ENCODE peak calls at places on chromosomes 2 and 18, in seven cellular contexts. One of them, this sample, is unnamed.

GRCh38 chr2:168530980-168531379 is 74.9 kb downstream of the CERS6 start:
- DNase-seq in Caki2: no peak
- DNase-seq in body of pancreas: no peak
- DNase-seq in neural progenitor cell: no peak
- DNase-seq in IMR-90: peak
- DNase-seq in stimulated activated CD4-positive, alpha-beta T cell treated with anti-CD3 and anti-CD28 coated beads, Interleukin-1b, Interleukin-23, amount 100 ng/mL, for 24 hours: no peak
- DNase-seq in T-helper 2 cell: no peak
- DNase-seq in this sample: no peak

GRCh38 chr2:232286011-232286868 is 92.3 kb upstream of the ALPP start:
- DNase-seq in Caki2: no peak
- DNase-seq in body of pancreas: no peak
- DNase-seq in neural progenitor cell: no peak
- DNase-seq in IMR-90: no peak
- DNase-seq in stimulated activated CD4-positive, alpha-beta T cell treated with anti-CD3 and anti-CD28 coated beads, Interleukin-1b, Interleukin-23, amount 100 ng/mL, for 24 hours: no peak
- DNase-seq in T-helper 2 cell: no peak
- DNase-seq in this sample: no peak

GRCh38 chr2:6352906-6353515 is 512.7 kb downstream of the CMPK2 start:
- DNase-seq in Caki2: peak
- DNase-seq in body of pancreas: peak
- DNase-seq in neural progenitor cell: peak
- DNase-seq in IMR-90: peak
- DNase-seq in stimulated activated CD4-positive, alpha-beta T cell treated with anti-CD3 and anti-CD28 coated beads, Interleukin-1b, Interleukin-23, amount 100 ng/mL, for 24 hours: no peak
- DNase-seq in T-helper 2 cell: no peak
- DNase-seq in this sample: peak

GRCh38 chr2:27306657-27307544 is 1.3 kb downstream of the UCN start:
- DNase-seq in Caki2: no peak
- DNase-seq in body of pancreas: no peak
- DNase-seq in neural progenitor cell: peak
- DNase-seq in IMR-90: no peak
- DNase-seq in stimulated activated CD4-positive, alpha-beta T cell treated with anti-CD3 and anti-CD28 coated beads, Interleukin-1b, Interleukin-23, amount 100 ng/mL, for 24 hours: peak
- DNase-seq in T-helper 2 cell: no peak
- DNase-seq in this sample: no peak

GRCh38 chr2:20665261-20666113 is 1.5 kb upstream of the GDF7 start:
- DNase-seq in Caki2: no peak
- DNase-seq in body of pancreas: no peak
- DNase-seq in neural progenitor cell: peak
- DNase-seq in IMR-90: no peak
- DNase-seq in stimulated activated CD4-positive, alpha-beta T cell treated with anti-CD3 and anti-CD28 coated beads, Interleukin-1b, Interleukin-23, amount 100 ng/mL, for 24 hours: no peak
- DNase-seq in T-helper 2 cell: no peak
- DNase-seq in this sample: no peak

GRCh38 chr2:140851258-140851657 is 1279.6 kb downstream of the LRP1B start:
- DNase-seq in Caki2: no peak
- DNase-seq in body of pancreas: no peak
- DNase-seq in neural progenitor cell: no peak
- DNase-seq in IMR-90: peak
- DNase-seq in stimulated activated CD4-positive, alpha-beta T cell treated with anti-CD3 and anti-CD28 coated beads, Interleukin-1b, Interleukin-23, amount 100 ng/mL, for 24 hours: no peak
- DNase-seq in T-helper 2 cell: no peak
- DNase-seq in this sample: no peak

GRCh38 chr2:20107776-20108175 is 56.3 kb upstream of the LAPTM4A start:
- DNase-seq in Caki2: no peak
- DNase-seq in body of pancreas: no peak
- DNase-seq in neural progenitor cell: no peak
- DNase-seq in IMR-90: peak
- DNase-seq in stimulated activated CD4-positive, alpha-beta T cell treated with anti-CD3 and anti-CD28 coated beads, Interleukin-1b, Interleukin-23, amount 100 ng/mL, for 24 hours: no peak
- DNase-seq in T-helper 2 cell: no peak
- DNase-seq in this sample: no peak

GRCh38 chr18:32442575-32442974 is 28.1 kb downstream of the GAREM1 start:
- DNase-seq in Caki2: no peak
- DNase-seq in body of pancreas: no peak
- DNase-seq in neural progenitor cell: no peak
- DNase-seq in IMR-90: no peak
- DNase-seq in stimulated activated CD4-positive, alpha-beta T cell treated with anti-CD3 and anti-CD28 coated beads, Interleukin-1b, Interleukin-23, amount 100 ng/mL, for 24 hours: no peak
- DNase-seq in T-helper 2 cell: no peak
- DNase-seq in this sample: no peak

GRCh38 chr2:109126501-109126860 is 2.5 kb upstream of the SH3RF3 start:
- DNase-seq in Caki2: peak
- DNase-seq in body of pancreas: no peak
- DNase-seq in neural progenitor cell: no peak
- DNase-seq in IMR-90: peak
- DNase-seq in stimulated activated CD4-positive, alpha-beta T cell treated with anti-CD3 and anti-CD28 coated beads, Interleukin-1b, Interleukin-23, amount 100 ng/mL, for 24 hours: no peak
- DNase-seq in T-helper 2 cell: no peak
- DNase-seq in this sample: peak